ENCODE peak calls at places on chromosomes 5 and 9, in seven cellular contexts. One of them, this sample, is unnamed.

GRCh38 chr9:121288874-121289553 is 21.1 kb downstream of the GSN start:
- DNase-seq in hippocampal formation: peak
- DNase-seq in DMS79: no peak
- DNase-seq in HEK293T: no peak
- DNase-seq in MM.1S: no peak
- DNase-seq in A549: peak
- DNase-seq in transverse colon: peak
- DNase-seq in this sample: no peak

GRCh38 chr5:111830333-111830732 is 73.3 kb upstream of the NREP start:
- DNase-seq in hippocampal formation: no peak
- DNase-seq in DMS79: no peak
- DNase-seq in HEK293T: no peak
- DNase-seq in MM.1S: no peak
- DNase-seq in A549: peak
- DNase-seq in transverse colon: no peak
- DNase-seq in this sample: no peak

GRCh38 chr9:123996731-123997421 is 14.7 kb upstream of the LHX2 start:
- DNase-seq in hippocampal formation: no peak
- DNase-seq in DMS79: no peak
- DNase-seq in HEK293T: no peak
- DNase-seq in MM.1S: peak
- DNase-seq in A549: no peak
- DNase-seq in transverse colon: no peak
- DNase-seq in this sample: no peak

GRCh38 chr9:13665418-13666066 is 386.1 kb upstream of the MPDZ start:
- DNase-seq in hippocampal formation: no peak
- DNase-seq in DMS79: no peak
- DNase-seq in HEK293T: no peak
- DNase-seq in MM.1S: peak
- DNase-seq in A549: peak
- DNase-seq in transverse colon: no peak
- DNase-seq in this sample: no peak

GRCh38 chr5:73966411-73966810 is 340.4 kb downstream of the ARHGEF28 start:
- DNase-seq in hippocampal formation: no peak
- DNase-seq in DMS79: peak
- DNase-seq in HEK293T: no peak
- DNase-seq in MM.1S: no peak
- DNase-seq in A549: no peak
- DNase-seq in transverse colon: no peak
- DNase-seq in this sample: no peak

GRCh38 chr5:180332861-180333260 is 20.3 kb downstream of the GFPT2 start:
- DNase-seq in hippocampal formation: no peak
- DNase-seq in DMS79: no peak
- DNase-seq in HEK293T: no peak
- DNase-seq in MM.1S: no peak
- DNase-seq in A549: no peak
- DNase-seq in transverse colon: no peak
- DNase-seq in this sample: no peak

GRCh38 chr5:62587737-62588136 is 9.1 kb downstream of the LRRC70 start:
- DNase-seq in hippocampal formation: no peak
- DNase-seq in DMS79: no peak
- DNase-seq in HEK293T: no peak
- DNase-seq in MM.1S: peak
- DNase-seq in A549: no peak
- DNase-seq in transverse colon: no peak
- DNase-seq in this sample: no peak

GRCh38 chr5:176532795-176533194 is 4.4 kb downstream of the RNF44 start:
- DNase-seq in hippocampal formation: no peak
- DNase-seq in DMS79: no peak
- DNase-seq in HEK293T: no peak
- DNase-seq in MM.1S: no peak
- DNase-seq in A549: no peak
- DNase-seq in transverse colon: no peak
- DNase-seq in this sample: no peak

GRCh38 chr9:114484854-114485443 is 20.3 kb downstream of the WHRN start:
- DNase-seq in hippocampal formation: no peak
- DNase-seq in DMS79: no peak
- DNase-seq in HEK293T: no peak
- DNase-seq in MM.1S: peak
- DNase-seq in A549: peak
- DNase-seq in transverse colon: no peak
- DNase-seq in this sample: no peak

GRCh38 chr9:110217656-110218099 is 9.7 kb upstream of the C9orf152 start:
- DNase-seq in hippocampal formation: peak
- DNase-seq in DMS79: no peak
- DNase-seq in HEK293T: no peak
- DNase-seq in MM.1S: peak
- DNase-seq in A549: peak
- DNase-seq in transverse colon: no peak
- DNase-seq in this sample: no peak

GRCh38 chr9:98833090-98833956 is 25.9 kb downstream of the GALNT12 start:
- DNase-seq in hippocampal formation: no peak
- DNase-seq in DMS79: no peak
- DNase-seq in HEK293T: no peak
- DNase-seq in MM.1S: no peak
- DNase-seq in A549: no peak
- DNase-seq in transverse colon: no peak
- DNase-seq in this sample: no peak

GRCh38 chr9:92030367-92030766 is 80.3 kb upstream of the ROR2 start:
- DNase-seq in hippocampal formation: no peak
- DNase-seq in DMS79: no peak
- DNase-seq in HEK293T: no peak
- DNase-seq in MM.1S: no peak
- DNase-seq in A549: no peak
- DNase-seq in transverse colon: no peak
- DNase-seq in this sample: no peak

This sample was measured in glutamatergic neuron.